ENCODE peak calls at places on chromosomes 2 and 18, in seven cellular contexts. R, O, H, G, X, W and Z are unnamed samples.

GRCh38 chr2:38079111-38080052 is 3.4 kb upstream of the CYP1B1 start:
- DNase-seq in R (no peak), O (no peak), H (no peak), G (no peak), X (no peak), W (no peak), Z (no peak)

GRCh38 chr2:72548081-72548764 is 277.6 kb downstream of the EXOC6B start:
- DNase-seq in R (no peak), O (no peak), H (no peak), G (no peak), X (no peak), W (no peak), Z (no peak)

GRCh38 chr2:79219383-79219988 is 59.9 kb upstream of the REG3A start:
- DNase-seq in R (no peak), O (peak; percentile 62), H (no peak), G (no peak), X (peak; percentile 28), W (peak; percentile 42), Z (no peak)

GRCh38 chr18:63342206-63342605 is 22.6 kb upstream of the BCL2 start:
- DNase-seq in R (no peak), O (peak; percentile 17), H (no peak), G (no peak), X (no peak), W (peak; percentile 59), Z (no peak)

GRCh38 chr2:12543452-12544220 is 173.1 kb upstream of the TRIB2 start:
- DNase-seq in R (no peak), O (no peak), H (no peak), G (no peak), X (no peak), W (no peak), Z (no peak)

GRCh38 chr18:25533088-25533676 is 181.2 kb upstream of the ZNF521 start:
- DNase-seq in R (no peak), O (no peak), H (no peak), G (no peak), X (no peak), W (no peak), Z (no peak)

GRCh38 chr2:85584354-85584856 is at the start of gene VAMP5:
- DNase-seq in R (no peak), O (peak; percentile 46), H (peak; percentile 56), G (no peak), X (no peak), W (peak; percentile 55), Z (no peak)

GRCh38 chr2:140593159-140593558 is 1537.7 kb downstream of the LRP1B start:
- DNase-seq in R (no peak), O (no peak), H (no peak), G (no peak), X (no peak), W (no peak), Z (no peak)

GRCh38 chr2:173631123-173631450 is 276.4 kb downstream of the CDCA7 start:
- DNase-seq in R (no peak), O (no peak), H (no peak), G (no peak), X (no peak), W (peak; percentile 33), Z (no peak)

GRCh38 chr2:222796413-222797103 is 64.3 kb upstream of the ACSL3 start:
- DNase-seq in R (no peak), O (no peak), H (no peak), G (no peak), X (peak; percentile 18), W (peak; percentile 32), Z (no peak)

GRCh38 chr2:124533226-124533954 is 508.3 kb downstream of the CNTNAP5 start:
- DNase-seq in R (no peak), O (no peak), H (no peak), G (no peak), X (no peak), W (no peak), Z (no peak)

GRCh38 chr2:180111901-180112300 is 104.8 kb upstream of the CWC22 start:
- DNase-seq in R (no peak), O (no peak), H (no peak), G (no peak), X (no peak), W (no peak), Z (no peak)

GRCh38 chr2:222613715-222614331 is 42.1 kb downstream of the FARSB start:
- DNase-seq in R (no peak), O (peak; percentile 52), H (no peak), G (peak; percentile 15), X (peak; percentile 7), W (peak; percentile 64), Z (no peak)

GRCh38 chr2:180705122-180705521 is 275.3 kb upstream of the UBE2E3 start:
- DNase-seq in R (no peak), O (no peak), H (no peak), G (no peak), X (no peak), W (peak; percentile 81), Z (no peak)

GRCh38 chr2:12432985-12433640 is 283.6 kb upstream of the TRIB2 start:
- DNase-seq in R (no peak), O (no peak), H (no peak), G (no peak), X (no peak), W (peak; percentile 51), Z (no peak)

GRCh38 chr2:72106978-72107377 is 40.7 kb downstream of the CYP26B1 start:
- DNase-seq in R (no peak), O (no peak), H (no peak), G (no peak), X (no peak), W (no peak), Z (no peak)

GRCh38 chr2:182415771-182416170 is 11.1 kb downstream of the PDE1A start:
- DNase-seq in R (no peak), O (no peak), H (no peak), G (no peak), X (no peak), W (no peak), Z (no peak)

GRCh38 chr18:10406172-10406663 is 48.2 kb upstream of the APCDD1 start:
- DNase-seq in R (no peak), O (no peak), H (no peak), G (no peak), X (peak; percentile 80), W (no peak), Z (no peak)

GRCh38 chr18:21341141-21341540 is 99.1 kb downstream of the GREB1L start:
- DNase-seq in R (no peak), O (no peak), H (no peak), G (no peak), X (no peak), W (peak; percentile 41), Z (no peak)

GRCh38 chr2:111898703-111899514 is 502 bp downstream of the MERTK start:
- DNase-seq in R (no peak), O (no peak), H (no peak), G (no peak), X (no peak), W (no peak), Z (peak; percentile 91)

GRCh38 chr18:26863122-26863879 is 2.2 kb downstream of the AQP4 start:
- DNase-seq in R (no peak), O (peak; percentile 11), H (peak; percentile 74), G (no peak), X (peak; percentile 39), W (no peak), Z (peak; percentile 24)

GRCh38 chr18:13453714-13454113 is 235.2 kb downstream of the LDLRAD4 start:
- DNase-seq in R (no peak), O (no peak), H (no peak), G (no peak), X (no peak), W (no peak), Z (peak; percentile 81)

GRCh38 chr2:12787891-12788783 is 71.4 kb downstream of the TRIB2 start:
- DNase-seq in R (no peak), O (no peak), H (no peak), G (no peak), X (no peak), W (peak; percentile 80), Z (no peak)

GRCh38 chr2:156908825-156909224 is 348.7 kb upstream of the GALNT5 start:
- DNase-seq in R (no peak), O (no peak), H (no peak), G (no peak), X (no peak), W (peak; percentile 84), Z (no peak)

GRCh38 chr2:235045336-235045972 is 93.6 kb downstream of the SH3BP4 start:
- DNase-seq in R (no peak), O (no peak), H (no peak), G (no peak), X (no peak), W (no peak), Z (no peak)

GRCh38 chr2:106142683-106143082 is 51.4 kb downstream of the UXS1 start:
- DNase-seq in R (no peak), O (no peak), H (no peak), G (no peak), X (no peak), W (no peak), Z (no peak)